ENCODE peak calls at places on chromosomes 12 and 14, in six cellular contexts. I, C, F, T, U and K are unnamed samples.
A peak's percentile ranks its signal among the peaks of the same experiment; 100 is the strongest.

GRCh38 chr12:108119974-108120862 is 8.9 kb upstream of the WSCD2 start:
- DNase-seq in I (no peak), C (no peak), F (no peak), U (no peak), T (no peak), K (no peak)

GRCh38 chr12:68750506-68750905 is 4.5 kb downstream of the SLC35E3 start:
- DNase-seq in F (no peak), U (no peak), T (no peak), C (no peak), I (no peak), K (no peak)

GRCh38 chr12:62642509-62642908 is 175.9 kb downstream of the MON2 start:
- DNase-seq in I (no peak), C (no peak), U (no peak), T (no peak), F (no peak), K (no peak)

GRCh38 chr14:64971890-64972785 is at the start of gene RAB15:
- DNase-seq in I (no peak), F (no peak), C (peak; percentile 22), U (peak; percentile 90), T (no peak), K (no peak)

GRCh38 chr12:10721654-10722501 is 1.2 kb downstream of the YBX3 start:
- DNase-seq in I (peak; percentile 81), C (peak; percentile 47), U (no peak), F (peak; percentile 53), T (peak; percentile 81), K (peak; percentile 59)

GRCh38 chr12:76337583-76337982 is 10.6 kb downstream of the BBS10 start:
- DNase-seq in I (no peak), U (no peak), C (no peak), F (no peak), T (no peak), K (no peak)

GRCh38 chr12:4685317-4685716 is 34.9 kb upstream of the GALNT8 start:
- DNase-seq in F (no peak), U (no peak), C (no peak), I (no peak), T (no peak), K (no peak)

GRCh38 chr12:69548687-69549086 is 36.6 kb upstream of the CCT2 start:
- DNase-seq in F (no peak), T (no peak), I (no peak), C (no peak), U (no peak), K (no peak)

GRCh38 chr14:29857545-29857944 is 70.1 kb downstream of the PRKD1 start:
- DNase-seq in U (no peak), T (no peak), C (no peak), I (no peak), F (peak; percentile 55), K (no peak)

GRCh38 chr12:20426191-20426590 is 57.9 kb downstream of the PDE3A start:
- DNase-seq in I (no peak), T (no peak), U (no peak), C (no peak), F (no peak), K (no peak)

GRCh38 chr12:47686645-47687240 is 19.1 kb downstream of the RPAP3 start:
- DNase-seq in F (no peak), C (peak; percentile 39), T (peak; percentile 25), U (peak; percentile 44), I (peak; percentile 18), K (no peak)

GRCh38 chr14:68506021-68506644 is 286.7 kb downstream of the ZFP36L1 start:
- DNase-seq in C (no peak), F (no peak), U (no peak), I (no peak), T (no peak), K (no peak)

GRCh38 chr14:102345232-102345631 is 17.5 kb downstream of the CINP start:
- DNase-seq in F (no peak), T (no peak), C (no peak), I (no peak), U (no peak), K (no peak)

GRCh38 chr14:23633160-23633701 is 2.9 kb upstream of the DHRS2 start:
- DNase-seq in C (no peak), T (peak; percentile 91), U (peak; percentile 36), F (no peak), I (no peak), K (no peak)

GRCh38 chr14:100904307-100905019 is 941 bp upstream of the RTL1 start:
- DNase-seq in F (no peak), U (peak; percentile 83), T (no peak), C (no peak), I (no peak), K (no peak)

GRCh38 chr14:32201816-32202467 is at the start of gene RNU6-7:
- DNase-seq in T (peak; percentile 61), C (no peak), I (no peak), F (no peak), U (peak; percentile 33), K (peak; percentile 46)

GRCh38 chr14:32202468-32202865 is 602 bp downstream of the RNU6-8 start:
- DNase-seq in U (peak; percentile 19), I (no peak), C (no peak), F (no peak), T (peak; percentile 60), K (peak; percentile 42)

GRCh38 chr14:32202941-32203882 is at the start of gene RNU6-8:
- DNase-seq in T (peak; percentile 96), U (peak; percentile 95), C (peak; percentile 85), I (peak; percentile 80), F (peak; percentile 57), K (peak; percentile 78)

GRCh38 chr14:32200368-32201195 is 1.3 kb upstream of the RNU6-7 start:
- DNase-seq in T (no peak), U (no peak), C (no peak), F (no peak), I (no peak), K (peak; percentile 47)

GRCh38 chr14:32201196-32201815 is 539 bp upstream of the RNU6-7 start:
- DNase-seq in C (peak; percentile 82), I (no peak), T (peak; percentile 98), U (peak; percentile 84), F (no peak), K (peak; percentile 45)
- TF ChIP-seq SIN3A in C (no peak), I (no peak), T (peak; percentile 97), U (peak; percentile 31), F (peak; percentile 45), K (peak; percentile 67)

GRCh38 chr12:104413330-104413729 is 43.4 kb upstream of the CHST11 start:
- DNase-seq in T (no peak), C (no peak), F (no peak), I (no peak), U (no peak), K (no peak)
- TF ChIP-seq REST in T (no peak), C (no peak), F (no peak), I (no peak), U (no peak), K (no peak)

DNA sequence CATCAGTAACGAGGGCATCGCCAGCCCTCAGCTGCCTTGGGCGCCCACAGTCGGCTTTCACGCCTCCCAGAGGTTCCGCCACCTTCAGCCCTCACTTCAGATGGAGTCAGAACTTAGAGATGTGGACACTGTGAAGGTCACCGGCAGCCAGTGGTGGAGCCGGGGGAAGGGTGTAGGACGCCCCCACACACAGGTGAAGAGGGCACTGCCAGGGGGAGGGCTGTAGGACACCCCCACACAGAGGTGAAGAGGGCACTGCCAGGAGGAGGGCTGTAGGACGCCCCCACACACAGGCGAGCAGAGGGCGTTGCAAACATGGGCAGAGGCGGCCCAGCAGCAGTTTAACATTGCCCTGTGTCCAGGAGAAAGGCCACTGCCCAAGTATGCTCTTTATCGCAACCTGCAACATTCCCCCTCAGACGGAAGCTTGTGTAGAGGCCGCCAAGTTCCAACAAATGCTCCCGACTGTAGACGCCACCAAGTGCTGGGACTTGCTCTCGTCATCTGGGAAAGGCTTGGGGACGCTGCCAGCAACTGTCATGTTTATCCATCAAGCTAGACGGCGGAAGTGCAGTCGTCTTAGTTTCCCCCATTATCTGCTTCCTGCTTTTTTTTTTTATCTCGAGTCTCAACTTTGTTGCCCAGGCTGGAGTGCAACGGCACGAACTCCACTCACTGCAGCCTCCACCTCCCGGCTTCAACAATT is 4.9 kb upstream of the ANKLE2 start:
- DNase-seq in F (no peak), I (no peak), T (no peak), C (peak; percentile 63), U (no peak), K (no peak)
- TF ChIP-seq SIN3A in F (no peak), I (no peak), T (no peak), C (no peak), U (no peak), K (no peak)

GRCh38 chr14:66070542-66071319 is 415.4 kb upstream of the CCDC196 start:
- DNase-seq in T (peak; percentile 18), C (peak; percentile 65), I (peak; percentile 35), U (peak; percentile 63), F (no peak), K (peak; percentile 20)
- TF ChIP-seq REST in T (no peak), C (no peak), I (no peak), U (no peak), F (no peak), K (no peak)

GRCh38 chr12:24839268-24839791 is 109.6 kb downstream of the BCAT1 start:
- DNase-seq in T (no peak), I (no peak), F (peak; percentile 99), U (no peak), C (no peak), K (no peak)
- TF ChIP-seq SIN3A in T (no peak), I (no peak), F (no peak), U (no peak), C (no peak), K (no peak)

DNA sequence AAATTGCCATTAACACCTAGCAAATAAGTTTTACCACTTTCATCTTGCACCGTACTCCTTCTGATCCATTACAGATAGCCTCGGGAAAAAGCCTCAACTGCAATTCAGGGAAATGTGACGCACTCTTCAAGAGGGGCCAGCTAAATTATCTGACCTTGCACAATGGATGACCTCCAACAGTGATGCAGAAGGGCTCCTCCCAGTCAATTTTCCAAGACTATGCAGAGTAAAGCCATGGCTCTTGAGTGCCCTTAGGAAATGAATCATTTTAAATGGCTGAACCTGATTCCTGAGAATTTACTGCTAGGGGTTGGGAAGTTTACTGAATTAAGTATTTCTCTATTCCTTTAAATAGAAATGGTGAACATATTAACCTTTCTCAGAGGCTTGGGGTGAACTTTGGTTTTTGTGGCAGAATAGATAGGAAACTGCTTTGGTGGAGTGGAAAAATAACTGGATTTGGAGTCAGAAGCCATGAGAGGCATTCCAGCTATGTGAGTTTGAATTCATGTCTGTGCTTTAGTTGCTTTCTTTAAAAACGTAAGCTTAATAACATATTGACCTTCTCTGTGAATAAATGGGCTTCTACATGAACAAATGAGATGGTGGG is 64.8 kb upstream of the OVCH1 start:
- DNase-seq in C (no peak), F (no peak), U (no peak), T (no peak), I (no peak), K (no peak)
- TF ChIP-seq REST in C (no peak), F (no peak), U (no peak), T (no peak), I (no peak), K (no peak)